ENCODE peak calls at places on chromosomes 7 and 10, in ten cellular contexts. One of them, this sample, is unnamed.

GRCh38 chr7:30845426-30846135 is 66.1 kb upstream of the AQP1 start:
- DNase-seq in left lung: peak; percentile 82
- DNase-seq in IMR-90: peak; percentile 65
- DNase-seq in MM.1S: no peak
- DNase-seq in fibroblast of lung: peak; percentile 57
- DNase-seq in adrenal gland: peak; percentile 25
- DNase-seq in ovary: peak; percentile 18
- DNase-seq in left ventricle myocardium inferior: peak; percentile 52
- DNase-seq in brain microvascular endothelial cell: no peak
- DNase-seq in endothelial cell of umbilical vein: peak; percentile 63
- DNase-seq in this sample: peak; percentile 72

GRCh38 chr10:24518981-24519597 is 204.6 kb downstream of the ARHGAP21 start:
- DNase-seq in IMR-90: peak; percentile 60
- DNase-seq in left ventricle myocardium inferior: peak; percentile 28
- DNase-seq in MM.1S: no peak
- DNase-seq in adrenal gland: peak; percentile 80
- DNase-seq in endothelial cell of umbilical vein: peak; percentile 50
- DNase-seq in fibroblast of lung: peak; percentile 51
- DNase-seq in ovary: peak; percentile 56
- DNase-seq in brain microvascular endothelial cell: peak; percentile 57
- DNase-seq in left lung: no peak
- DNase-seq in this sample: peak; percentile 68

GRCh38 chr10:86261933-86262665 is 104.5 kb downstream of the GRID1 start:
- DNase-seq in fibroblast of lung: no peak
- DNase-seq in left ventricle myocardium inferior: no peak
- DNase-seq in MM.1S: peak; percentile 85
- DNase-seq in endothelial cell of umbilical vein: no peak
- DNase-seq in IMR-90: no peak
- DNase-seq in left lung: no peak
- DNase-seq in ovary: no peak
- DNase-seq in brain microvascular endothelial cell: no peak
- DNase-seq in adrenal gland: no peak
- DNase-seq in this sample: no peak

GRCh38 chr10:31142026-31142425 is 110.4 kb upstream of the ZNF438 start:
- DNase-seq in fibroblast of lung: peak; percentile 99
- DNase-seq in ovary: no peak
- DNase-seq in IMR-90: peak; percentile 90
- DNase-seq in brain microvascular endothelial cell: peak; percentile 60
- DNase-seq in endothelial cell of umbilical vein: no peak
- DNase-seq in adrenal gland: no peak
- DNase-seq in MM.1S: no peak
- DNase-seq in left lung: no peak
- DNase-seq in left ventricle myocardium inferior: no peak
- DNase-seq in this sample: no peak

GRCh38 chr10:132691711-132692153 is 94.2 kb downstream of the NKX6-2 start:
- DNase-seq in left ventricle myocardium inferior: peak; percentile 9
- DNase-seq in endothelial cell of umbilical vein: no peak
- DNase-seq in adrenal gland: no peak
- DNase-seq in fibroblast of lung: no peak
- DNase-seq in MM.1S: no peak
- DNase-seq in ovary: no peak
- DNase-seq in left lung: no peak
- DNase-seq in brain microvascular endothelial cell: no peak
- DNase-seq in IMR-90: no peak
- DNase-seq in this sample: no peak

GRCh38 chr10:32190890-32191491 is 134.8 kb upstream of the KIF5B start:
- DNase-seq in ovary: no peak
- DNase-seq in endothelial cell of umbilical vein: peak; percentile 76
- DNase-seq in left lung: no peak
- DNase-seq in MM.1S: peak; percentile 58
- DNase-seq in fibroblast of lung: peak; percentile 28
- DNase-seq in brain microvascular endothelial cell: no peak
- DNase-seq in adrenal gland: no peak
- DNase-seq in IMR-90: peak; percentile 36
- DNase-seq in left ventricle myocardium inferior: no peak
- DNase-seq in this sample: no peak

GRCh38 chr10:99520040-99520803 is 12.5 kb upstream of the NKX2-3 start:
- DNase-seq in adrenal gland: no peak
- DNase-seq in left lung: no peak
- DNase-seq in left ventricle myocardium inferior: no peak
- DNase-seq in fibroblast of lung: no peak
- DNase-seq in endothelial cell of umbilical vein: no peak
- DNase-seq in ovary: no peak
- DNase-seq in brain microvascular endothelial cell: no peak
- DNase-seq in IMR-90: no peak
- DNase-seq in MM.1S: no peak
- DNase-seq in this sample: no peak

GRCh38 chr7:30921540-30921930 is 9.9 kb downstream of the AQP1 start:
- DNase-seq in fibroblast of lung: no peak
- DNase-seq in brain microvascular endothelial cell: no peak
- DNase-seq in MM.1S: no peak
- DNase-seq in left lung: no peak
- DNase-seq in endothelial cell of umbilical vein: no peak
- DNase-seq in IMR-90: no peak
- DNase-seq in adrenal gland: no peak
- DNase-seq in left ventricle myocardium inferior: peak; percentile 13
- DNase-seq in ovary: peak; percentile 2
- DNase-seq in this sample: no peak

GRCh38 chr7:70710011-70710480 is 421.9 kb upstream of the GALNT17 start:
- DNase-seq in left ventricle myocardium inferior: no peak
- DNase-seq in adrenal gland: peak; percentile 26
- DNase-seq in endothelial cell of umbilical vein: no peak
- DNase-seq in left lung: no peak
- DNase-seq in ovary: no peak
- DNase-seq in brain microvascular endothelial cell: peak; percentile 28
- DNase-seq in fibroblast of lung: peak; percentile 93
- DNase-seq in IMR-90: peak; percentile 76
- DNase-seq in MM.1S: no peak
- DNase-seq in this sample: no peak

GRCh38 chr10:85145966-85146365 is 817.6 kb downstream of the CCSER2 start:
- DNase-seq in left lung: no peak
- DNase-seq in left ventricle myocardium inferior: no peak
- DNase-seq in IMR-90: no peak
- DNase-seq in brain microvascular endothelial cell: no peak
- DNase-seq in fibroblast of lung: no peak
- DNase-seq in adrenal gland: no peak
- DNase-seq in MM.1S: no peak
- DNase-seq in ovary: no peak
- DNase-seq in endothelial cell of umbilical vein: no peak
- DNase-seq in this sample: no peak

GRCh38 chr10:44517635-44518034 is 132.7 kb upstream of the CXCL12 start:
- DNase-seq in ovary: no peak
- DNase-seq in left ventricle myocardium inferior: no peak
- DNase-seq in left lung: no peak
- DNase-seq in endothelial cell of umbilical vein: no peak
- DNase-seq in adrenal gland: no peak
- DNase-seq in MM.1S: no peak
- DNase-seq in fibroblast of lung: no peak
- DNase-seq in IMR-90: no peak
- DNase-seq in brain microvascular endothelial cell: no peak
- DNase-seq in this sample: no peak

GRCh38 chr10:121753726-121754476 is 155.7 kb upstream of the FGFR2 start:
- DNase-seq in IMR-90: peak; percentile 87
- DNase-seq in brain microvascular endothelial cell: peak; percentile 66
- DNase-seq in fibroblast of lung: peak; percentile 87
- DNase-seq in left ventricle myocardium inferior: no peak
- DNase-seq in MM.1S: no peak
- DNase-seq in ovary: no peak
- DNase-seq in left lung: no peak
- DNase-seq in endothelial cell of umbilical vein: peak; percentile 88
- DNase-seq in adrenal gland: no peak
- DNase-seq in this sample: no peak

GRCh38 chr10:5071411-5072198 is 22.6 kb upstream of the AKR1C3 start:
- DNase-seq in left lung: peak; percentile 42
- DNase-seq in MM.1S: no peak
- DNase-seq in fibroblast of lung: peak; percentile 88
- DNase-seq in adrenal gland: peak; percentile 86
- DNase-seq in ovary: peak; percentile 84
- DNase-seq in IMR-90: peak; percentile 63
- DNase-seq in endothelial cell of umbilical vein: peak; percentile 78
- DNase-seq in brain microvascular endothelial cell: peak; percentile 52
- DNase-seq in left ventricle myocardium inferior: peak; percentile 47
- DNase-seq in this sample: peak; percentile 92

GRCh38 chr10:70312972-70313371 is 29.2 kb upstream of the NPFFR1 start:
- DNase-seq in IMR-90: peak; percentile 29
- DNase-seq in ovary: no peak
- DNase-seq in endothelial cell of umbilical vein: no peak
- DNase-seq in left ventricle myocardium inferior: no peak
- DNase-seq in adrenal gland: no peak
- DNase-seq in left lung: no peak
- DNase-seq in brain microvascular endothelial cell: no peak
- DNase-seq in fibroblast of lung: no peak
- DNase-seq in MM.1S: no peak
- DNase-seq in this sample: no peak

GRCh38 chr10:34824870-34825269 is 9.8 kb upstream of the PARD3 start:
- DNase-seq in left ventricle myocardium inferior: no peak
- DNase-seq in fibroblast of lung: no peak
- DNase-seq in MM.1S: peak; percentile 7
- DNase-seq in ovary: no peak
- DNase-seq in adrenal gland: peak; percentile 16
- DNase-seq in brain microvascular endothelial cell: no peak
- DNase-seq in endothelial cell of umbilical vein: no peak
- DNase-seq in IMR-90: no peak
- DNase-seq in left lung: no peak
- DNase-seq in this sample: no peak

GRCh38 chr7:711967-712600 is 14.4 kb upstream of the DNAAF5 start:
- DNase-seq in left ventricle myocardium inferior: no peak
- DNase-seq in adrenal gland: no peak
- DNase-seq in IMR-90: no peak
- DNase-seq in left lung: peak; percentile 21
- DNase-seq in fibroblast of lung: no peak
- DNase-seq in brain microvascular endothelial cell: no peak
- DNase-seq in ovary: no peak
- DNase-seq in endothelial cell of umbilical vein: no peak
- DNase-seq in MM.1S: no peak
- DNase-seq in this sample: no peak

GRCh38 chr7:84394219-84394618 is 199.6 kb upstream of the SEMA3A start:
- DNase-seq in ovary: no peak
- DNase-seq in MM.1S: no peak
- DNase-seq in fibroblast of lung: peak; percentile 20
- DNase-seq in adrenal gland: no peak
- DNase-seq in brain microvascular endothelial cell: no peak
- DNase-seq in left ventricle myocardium inferior: no peak
- DNase-seq in endothelial cell of umbilical vein: no peak
- DNase-seq in left lung: no peak
- DNase-seq in IMR-90: no peak
- DNase-seq in this sample: no peak
- H3K36me3 ChIP-seq in ovary: no peaks in the 10 kb centered on the region
- H3K36me3 ChIP-seq in MM.1S: no peaks in the 10 kb centered on the region
- H3K36me3 ChIP-seq in fibroblast of lung: no peaks in the 10 kb centered on the region
- H3K36me3 ChIP-seq in adrenal gland: no peaks in the 10 kb centered on the region
- H3K36me3 ChIP-seq in brain microvascular endothelial cell: no peaks in the 10 kb centered on the region
- H3K36me3 ChIP-seq in left ventricle myocardium inferior: no peaks in the 10 kb centered on the region
- H3K36me3 ChIP-seq in endothelial cell of umbilical vein: no peaks in the 10 kb centered on the region
- H3K36me3 ChIP-seq in left lung: no peaks in the 10 kb centered on the region
- H3K36me3 ChIP-seq in IMR-90: no peaks in the 10 kb centered on the region
- H3K36me3 ChIP-seq in this sample: no peaks in the 10 kb centered on the region

DNA sequence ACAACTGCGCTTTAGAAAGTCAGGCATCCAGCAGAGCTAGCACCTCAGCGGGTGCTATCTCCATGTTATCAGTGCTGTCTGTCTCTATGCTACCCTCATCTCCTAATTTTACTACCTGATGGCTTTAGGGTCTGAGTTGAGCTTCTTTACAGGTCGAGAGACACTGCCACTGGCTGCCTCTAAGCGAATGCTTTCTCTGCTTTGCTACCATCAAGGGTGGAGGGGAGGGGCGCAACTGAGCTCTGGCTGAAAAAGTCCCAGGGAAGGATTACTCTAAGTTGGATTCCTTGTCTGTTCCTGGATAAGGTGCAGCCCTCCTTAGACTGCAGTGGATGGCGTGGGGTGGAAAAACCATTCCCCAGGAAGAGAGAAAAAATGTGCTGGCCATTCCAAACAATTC is 105.7 kb downstream of the CDK14 start:
- DNase-seq in adrenal gland: peak; percentile 12
- DNase-seq in brain microvascular endothelial cell: no peak
- DNase-seq in left ventricle myocardium inferior: peak; percentile 14
- DNase-seq in fibroblast of lung: no peak
- DNase-seq in ovary: no peak
- DNase-seq in endothelial cell of umbilical vein: no peak
- DNase-seq in left lung: no peak
- DNase-seq in MM.1S: no peak
- DNase-seq in IMR-90: no peak
- DNase-seq in this sample: no peak
- H3K4me3 ChIP-seq in adrenal gland: no peak overlapping the region
- H3K4me3 ChIP-seq in brain microvascular endothelial cell: no peak overlapping the region
- H3K4me3 ChIP-seq in left ventricle myocardium inferior: peak overlapping the region; percentile 56
- H3K4me3 ChIP-seq in fibroblast of lung: no peak overlapping the region
- H3K4me3 ChIP-seq in ovary: no peak overlapping the region
- H3K4me3 ChIP-seq in endothelial cell of umbilical vein: no peak overlapping the region
- H3K4me3 ChIP-seq in left lung: no peak overlapping the region
- H3K4me3 ChIP-seq in MM.1S: no peak overlapping the region
- H3K4me3 ChIP-seq in IMR-90: no peak overlapping the region
- H3K4me3 ChIP-seq in this sample: peak overlapping the region; percentile 24

DNA sequence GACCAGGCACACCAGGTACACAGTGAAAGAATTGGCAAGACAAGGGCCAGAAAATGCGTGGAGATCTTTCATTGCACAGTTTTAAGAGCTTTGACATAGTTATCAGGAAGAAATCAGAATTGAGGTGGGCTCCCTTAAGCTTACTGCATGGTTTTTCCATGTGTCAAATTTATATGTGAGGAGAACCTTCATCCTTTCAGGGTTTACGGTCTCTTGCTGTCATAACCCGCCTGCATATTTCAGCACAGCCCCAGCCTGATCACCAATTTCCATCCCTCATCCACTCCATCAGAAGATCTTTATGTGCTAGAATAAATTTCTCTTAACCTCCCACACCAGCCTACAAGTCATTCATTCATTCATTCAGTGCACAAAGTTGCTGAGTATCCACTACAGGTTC is 373.1 kb downstream of the KCNMA1 start:
- DNase-seq in endothelial cell of umbilical vein: no peak
- DNase-seq in IMR-90: no peak
- DNase-seq in fibroblast of lung: no peak
- DNase-seq in left ventricle myocardium inferior: no peak
- DNase-seq in ovary: no peak
- DNase-seq in brain microvascular endothelial cell: no peak
- DNase-seq in adrenal gland: no peak
- DNase-seq in MM.1S: no peak
- DNase-seq in left lung: no peak
- DNase-seq in this sample: no peak
- TF ChIP-seq CTCF in endothelial cell of umbilical vein: no peak
- TF ChIP-seq CTCF in IMR-90: no peak
- TF ChIP-seq CTCF in fibroblast of lung: no peak
- TF ChIP-seq CTCF in left ventricle myocardium inferior: no peak
- TF ChIP-seq CTCF in ovary: no peak
- TF ChIP-seq CTCF in brain microvascular endothelial cell: no peak
- TF ChIP-seq CTCF in adrenal gland: no peak
- TF ChIP-seq CTCF in MM.1S: no peak
- TF ChIP-seq CTCF in left lung: no peak
- TF ChIP-seq CTCF in this sample: no peak

DNA sequence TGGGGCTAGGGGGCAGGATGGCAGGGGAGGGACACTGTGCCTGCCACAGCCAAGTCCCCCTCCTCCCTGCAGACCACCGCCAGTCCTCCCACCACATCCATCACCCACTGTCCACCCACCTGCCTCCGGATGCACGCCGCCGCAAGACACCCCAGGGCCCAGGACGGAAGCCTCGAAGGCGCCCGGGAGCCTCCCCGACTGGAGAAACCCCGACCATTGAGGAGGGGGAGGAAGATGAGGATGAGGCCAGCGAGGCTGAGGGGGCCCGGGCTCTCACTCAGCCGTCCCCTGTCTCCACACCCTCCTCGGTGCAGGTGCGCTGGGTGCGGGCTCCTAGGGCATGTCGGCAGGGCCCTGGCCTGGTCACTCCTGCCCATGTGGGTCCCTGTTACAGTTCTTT is 5.1 kb downstream of the SLC4A2 start:
- DNase-seq in endothelial cell of umbilical vein: no peak
- DNase-seq in IMR-90: no peak
- DNase-seq in adrenal gland: no peak
- DNase-seq in brain microvascular endothelial cell: no peak
- DNase-seq in left lung: no peak
- DNase-seq in left ventricle myocardium inferior: no peak
- DNase-seq in fibroblast of lung: no peak
- DNase-seq in ovary: no peak
- DNase-seq in MM.1S: no peak
- DNase-seq in this sample: no peak
- H3K36me3 ChIP-seq in endothelial cell of umbilical vein: peaks cover 43% of the 10 kb centered on the region
- H3K36me3 ChIP-seq in IMR-90: peaks cover 45% of the 10 kb centered on the region
- H3K36me3 ChIP-seq in adrenal gland: no peaks in the 10 kb centered on the region
- H3K36me3 ChIP-seq in brain microvascular endothelial cell: peaks cover 49% of the 10 kb centered on the region
- H3K36me3 ChIP-seq in left lung: peaks cover 69% of the 10 kb centered on the region
- H3K36me3 ChIP-seq in left ventricle myocardium inferior: peaks cover 54% of the 10 kb centered on the region
- H3K36me3 ChIP-seq in fibroblast of lung: peaks cover 29% of the 10 kb centered on the region
- H3K36me3 ChIP-seq in ovary: no peaks in the 10 kb centered on the region
- H3K36me3 ChIP-seq in MM.1S: peaks cover 3% of the 10 kb centered on the region
- H3K36me3 ChIP-seq in this sample: peaks cover 54% of the 10 kb centered on the region